ENCODE peak calls at places on chromosomes 5 and 9, in six cellular contexts. Z is naive B cell; Y is posterior cingulate gyrus; P is CD8-positive, alpha-beta memory T cell; O is activated T-cell treated with anti-CD3 and anti-CD28 coated beads, Interleukin-2, amount 50 U/mL, for 4 hours; B is Peyer's patch. W is an unnamed sample.

GRCh38 chr5:163407034-163407652 is 30.3 kb upstream of the CCNG1 start:
- DNase-seq in B (no peak), Z (no peak), O (no peak), P (no peak), Y (no peak), W (no peak)

GRCh38 chr5:137649228-137649890 is 86.5 kb downstream of the KLHL3 start:
- DNase-seq in O (no peak), P (no peak), Z (no peak), B (no peak), Y (no peak), W (no peak)

GRCh38 chr9:133199648-133200321 is 9.3 kb downstream of the OBP2B start:
- DNase-seq in O (peak; percentile 42), P (peak; percentile 33), B (no peak), Y (no peak), Z (peak; percentile 64), W (no peak)

GRCh38 chr5:67672633-67673032 is 476.0 kb upstream of the CD180 start:
- DNase-seq in P (no peak), B (no peak), Z (no peak), Y (no peak), O (no peak), W (no peak)

GRCh38 chr5:43730832-43731342 is 127.9 kb downstream of the NNT start:
- DNase-seq in Y (no peak), P (no peak), Z (no peak), B (no peak), O (no peak), W (no peak)

GRCh38 chr5:167688731-167689130 is 602.7 kb upstream of the WWC1 start:
- DNase-seq in O (no peak), Y (no peak), B (no peak), P (no peak), Z (no peak), W (no peak)

GRCh38 chr5:135398160-135398854 is 724 bp downstream of the MACROH2A1 start:
- DNase-seq in B (peak; percentile 57), Z (peak; percentile 32), O (peak; percentile 26), Y (no peak), P (peak; percentile 27), W (peak; percentile 22)

GRCh38 chr5:77232959-77233358 is 22.5 kb downstream of the PDE8B start:
- DNase-seq in O (no peak), B (no peak), P (no peak), Z (no peak), Y (no peak), W (no peak)

GRCh38 chr9:87443461-87443860 is 54.2 kb upstream of the DAPK1 start:
- DNase-seq in O (no peak), Y (no peak), Z (no peak), B (no peak), P (no peak), W (no peak)

GRCh38 chr9:74589576-74589975 is 92.4 kb downstream of the RORB start:
- DNase-seq in B (no peak), P (no peak), Y (no peak), O (no peak), Z (peak; percentile 39), W (no peak)

GRCh38 chr9:92738661-92739081 is 26.0 kb downstream of the BICD2 start:
- DNase-seq in P (no peak), Z (no peak), B (no peak), O (no peak), Y (no peak), W (no peak)

GRCh38 chr9:32426278-32426939 is 42.0 kb downstream of the ACO1 start:
- DNase-seq in Z (no peak), O (no peak), B (no peak), P (no peak), Y (no peak), W (no peak)

GRCh38 chr5:177468329-177469058 is 4.9 kb downstream of the DBN1 start:
- DNase-seq in Z (no peak), B (no peak), Y (no peak), P (no peak), O (no peak), W (no peak)

GRCh38 chr5:10652151-10652550 is 88.3 kb downstream of the ANKRD33B start:
- DNase-seq in O (no peak), Z (no peak), Y (no peak), B (no peak), P (no peak), W (no peak)

GRCh38 chr9:124480621-124480981 is 26.6 kb downstream of the NR5A1 start:
- DNase-seq in Y (no peak), O (no peak), Z (no peak), B (no peak), P (no peak), W (no peak)

GRCh38 chr9:93083592-93084470 is 12.2 kb upstream of the CARD19 start:
- DNase-seq in O (no peak), B (no peak), Z (no peak), P (no peak), Y (peak; percentile 3), W (peak; percentile 48)

W was measured in CD8-positive, alpha-beta T cell.